ENCODE peak calls at places on chromosomes 7 and 10, in four cellular contexts. E is T follicular helper cell; N is effector memory CD8-positive, alpha-beta T cell; F is GM04503. T is an unnamed sample.

GRCh38 chr7:25854608-25855497 is 297.1 kb upstream of the NFE2L3 start:
- DNase-seq in E (no peak), N (no peak), F (peak; percentile 99), T (no peak)

GRCh38 chr10:23525406-23525805 is 86.5 kb downstream of the OTUD1 start:
- DNase-seq in E (no peak), N (no peak), F (no peak), T (no peak)

GRCh38 chr7:130160455-130160854 is 44.8 kb downstream of the TMEM209 start:
- DNase-seq in E (no peak), N (no peak), F (no peak), T (no peak)

GRCh38 chr10:69835875-69836727 is 34.4 kb downstream of the COL13A1 start:
- DNase-seq in E (no peak), N (no peak), F (no peak), T (no peak)

GRCh38 chr7:85489498-85489897 is 302.6 kb upstream of the SEMA3D start:
- DNase-seq in E (no peak), N (no peak), F (peak; percentile 71), T (peak; percentile 79)

GRCh38 chr7:120028636-120029035 is 244.3 kb upstream of the KCND2 start:
- DNase-seq in E (no peak), N (no peak), F (no peak), T (no peak)

GRCh38 chr10:109679478-109679877 is 243.8 kb downstream of the XPNPEP1 start:
- DNase-seq in E (no peak), N (no peak), F (no peak), T (no peak)

GRCh38 chr7:88366845-88367244 is 60.2 kb upstream of the STEAP4 start:
- DNase-seq in E (no peak), N (no peak), F (no peak), T (no peak)

GRCh38 chr10:83248232-83248631 is 891.1 kb upstream of the GHITM start:
- DNase-seq in E (no peak), N (no peak), F (no peak), T (no peak)

GRCh38 chr10:29761916-29762315 is 127.1 kb upstream of the SVIL start:
- DNase-seq in E (no peak), N (no peak), F (no peak), T (no peak)

GRCh38 chr7:16083931-16084330 is 337.4 kb downstream of the CRPPA start:
- DNase-seq in E (no peak), N (no peak), F (no peak), T (no peak)

GRCh38 chr7:44140341-44140740 is 791 bp downstream of the MYL7 start:
- DNase-seq in E (no peak), N (no peak), F (no peak), T (no peak)

GRCh38 chr10:95525033-95525418 is 36.1 kb downstream of the SORBS1 start:
- DNase-seq in E (no peak), N (no peak), F (no peak), T (no peak)

GRCh38 chr7:58086871-58087535 is 637.0 kb downstream of the ZNF716 start:
- DNase-seq in E (no peak), N (no peak), F (no peak), T (no peak)

GRCh38 chr7:117172283-117172682 is 150.6 kb downstream of the WNT2 start:
- DNase-seq in E (no peak), N (no peak), F (no peak), T (no peak)

GRCh38 chr10:75197906-75198305 is 12.7 kb upstream of the VDAC2 start:
- DNase-seq in E (no peak), N (no peak), F (no peak), T (no peak)

GRCh38 chr7:74044366-74045350 is 16.7 kb downstream of the ELN start:
- DNase-seq in E (no peak), N (no peak), F (no peak), T (no peak)

GRCh38 chr10:18261063-18261462 is 120.8 kb downstream of the CACNB2 start:
- DNase-seq in E (no peak), N (no peak), F (no peak), T (no peak)

GRCh38 chr10:132836832-132837540 is 51.0 kb upstream of the NKX6-2 start:
- DNase-seq in E (no peak), N (peak; percentile 16), F (no peak), T (no peak)

GRCh38 chr10:26488344-26488743 is 50.2 kb downstream of the APBB1IP start:
- DNase-seq in E (no peak), N (no peak), F (no peak), T (peak; percentile 15)

GRCh38 chr7:36653011-36653670 is 71.2 kb downstream of the AOAH start:
- DNase-seq in E (no peak), N (no peak), F (peak; percentile 11), T (no peak)

GRCh38 chr10:23884671-23885070 is 324.3 kb upstream of the KIAA1217 start:
- DNase-seq in E (no peak), N (no peak), F (no peak), T (no peak)

GRCh38 chr7:157689269-157690057 is 352.7 kb downstream of the DNAJB6 start:
- DNase-seq in E (no peak), N (no peak), F (no peak), T (no peak)